ENCODE peak calls at places on chromosomes 12 and 14, in nine cellular contexts. W is GM23338, E is stomach, O is K562, V is Panc1, B is sigmoid colon, C is HL-60, H is transverse colon, I is HepG2. G is an unnamed sample.

GRCh38 chr12:54033106-54033979 is 493 bp downstream of the HOXC5 start:
- DNase-seq in O (no peak), B (no peak), W (peak), I (peak), V (no peak), E (peak), H (no peak), C (no peak), G (peak)

GRCh38 chr12:116502989-116503496 is 56.1 kb upstream of the MAP1LC3B2 start:
- DNase-seq in V (no peak), O (no peak), H (no peak), C (no peak), W (no peak), I (peak), B (no peak), E (peak), G (peak)

GRCh38 chr14:32932302-32932920 is 6.3 kb upstream of the NPAS3 start:
- DNase-seq in E (no peak), V (no peak), B (no peak), C (no peak), O (no peak), I (no peak), H (no peak), W (peak), G (peak)

GRCh38 chr12:19030603-19031002 is 98.9 kb upstream of the PLEKHA5 start:
- DNase-seq in O (no peak), I (no peak), W (no peak), B (no peak), H (no peak), E (no peak), C (no peak), V (no peak), G (no peak)

GRCh38 chr12:123167329-123167728 is 16.4 kb upstream of the PITPNM2 start:
- DNase-seq in H (no peak), O (no peak), E (no peak), B (no peak), V (no peak), W (no peak), I (peak), C (no peak), G (no peak)

GRCh38 chr12:72876092-72876491 is 603.9 kb downstream of the TRHDE start:
- DNase-seq in O (no peak), V (no peak), H (no peak), B (no peak), C (no peak), E (no peak), I (no peak), W (no peak), G (no peak)

GRCh38 chr12:5524769-5525436 is 93.0 kb downstream of the NTF3 start:
- DNase-seq in W (no peak), I (no peak), O (no peak), V (no peak), B (no peak), E (no peak), H (no peak), C (no peak), G (no peak)

GRCh38 chr12:110028323-110028722 is 20.0 kb downstream of the C12orf76 start:
- DNase-seq in W (peak), B (no peak), E (no peak), H (no peak), O (no peak), V (no peak), I (no peak), C (no peak), G (no peak)

GRCh38 chr14:33862261-33862802 is 88.5 kb downstream of the EGLN3 start:
- DNase-seq in O (peak), B (no peak), C (no peak), I (no peak), W (no peak), E (no peak), H (no peak), V (no peak), G (no peak)

GRCh38 chr12:1927751-1928351 is 9.4 kb upstream of the CACNA2D4 start:
- DNase-seq in E (peak), V (no peak), O (no peak), B (peak), H (no peak), C (no peak), I (no peak), W (no peak), G (peak)

DNA sequence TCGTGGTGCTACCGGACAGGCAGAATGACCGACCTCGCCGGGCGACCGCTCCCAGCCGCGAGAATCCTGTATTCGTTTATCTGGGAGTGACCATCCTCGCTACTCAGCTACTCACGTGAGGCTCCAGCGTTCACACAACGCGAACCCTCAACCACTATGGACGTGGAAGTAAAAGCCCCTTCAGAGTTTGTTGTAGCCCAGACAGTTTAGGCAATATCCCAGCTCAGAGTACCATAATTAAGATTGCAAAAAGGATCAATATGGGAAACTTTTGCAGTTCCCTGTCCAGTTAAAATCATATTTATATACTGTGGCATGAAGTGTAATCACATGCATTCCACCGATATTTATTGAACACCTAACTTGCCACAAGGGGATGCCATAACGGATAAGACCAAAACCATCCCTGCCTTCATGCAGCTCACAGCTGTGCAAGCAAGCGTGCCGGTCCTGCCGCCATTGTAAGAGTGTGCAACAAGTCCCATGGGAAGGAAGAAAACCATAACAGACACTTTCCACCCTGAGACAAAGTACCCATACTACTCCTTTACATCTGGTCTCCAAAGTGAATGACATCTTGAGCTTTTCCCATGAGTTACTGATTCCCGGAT is 938 bp upstream of the MAX start:
- DNase-seq in O (no peak), V (no peak), I (peak), W (peak), H (no peak), E (no peak), C (peak), B (no peak), G (no peak)
- TF ChIP-seq CTCF in O (no peak), V (peak), I (peak), W (peak), H (no peak), E (no peak), C (no peak), B (no peak), G (no peak)

DNA sequence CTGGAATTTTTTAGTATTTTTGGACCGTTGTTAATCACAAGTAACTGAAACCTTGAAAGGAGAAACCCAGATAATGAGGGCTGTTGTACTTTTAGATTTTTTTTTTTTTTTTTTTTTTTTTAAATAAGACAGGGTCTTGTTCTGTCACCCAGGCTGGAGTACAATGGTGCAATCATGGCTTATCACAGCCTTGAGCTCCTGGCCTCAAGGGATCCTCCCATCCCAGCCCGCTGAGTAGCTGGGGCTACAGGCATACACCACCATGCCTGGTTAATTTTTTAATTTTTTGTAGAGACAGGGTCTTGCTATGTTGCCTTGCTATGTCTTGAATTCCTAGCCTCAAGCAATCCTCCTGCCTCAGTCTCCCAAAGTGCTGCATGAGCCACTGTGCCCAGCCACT is 211.6 kb downstream of the SYNE2 start:
- DNase-seq in B (no peak), I (peak), H (no peak), E (no peak), V (no peak), O (no peak), C (no peak), W (no peak), G (no peak)
- TF ChIP-seq POLR2AphosphoS5 in B (no peak), I (no peak), H (no peak), E (no peak), V (no peak), O (no peak), C (no peak), W (no peak), G (no peak)

GRCh38 chr14:21525571-21525970 is 575 bp downstream of the SALL2 start:
- DNase-seq in W (peak), B (no peak), I (no peak), V (no peak), E (no peak), C (no peak), O (peak), H (no peak), G (no peak)
- H3K27ac ChIP-seq in W (peak), B (peak), I (peak), V (no peak), E (peak), C (no peak), O (peak), H (peak), G (peak)

GRCh38 chr14:95110178-95110577 is 47.2 kb downstream of the DICER1 start:
- DNase-seq in V (no peak), H (no peak), C (no peak), B (no peak), W (no peak), O (no peak), I (no peak), E (no peak), G (no peak)

GRCh38 chr14:95107711-95108110 is 49.6 kb downstream of the DICER1 start:
- DNase-seq in V (no peak), E (no peak), B (no peak), C (no peak), W (no peak), H (no peak), I (no peak), O (no peak), G (no peak)

GRCh38 chr14:95104911-95105310 is 52.4 kb downstream of the DICER1 start:
- DNase-seq in C (no peak), O (no peak), W (no peak), H (no peak), V (no peak), E (no peak), I (no peak), B (no peak), G (no peak)

GRCh38 chr14:95102678-95103039 is 54.7 kb downstream of the DICER1 start:
- DNase-seq in I (no peak), E (no peak), C (no peak), V (no peak), W (no peak), H (no peak), B (no peak), O (no peak), G (no peak)

GRCh38 chr14:95106966-95107365 is 50.4 kb downstream of the DICER1 start:
- DNase-seq in E (no peak), O (no peak), C (no peak), V (no peak), I (no peak), H (no peak), W (no peak), B (no peak), G (no peak)
- TF ChIP-seq CTCF in E (no peak), O (no peak), C (no peak), V (no peak), I (no peak), H (no peak), W (no peak), B (no peak), G (no peak)

GRCh38 chr14:49991491-49991890 is 98.6 kb downstream of the ARF6 start:
- DNase-seq in W (no peak), I (no peak), B (no peak), C (no peak), E (no peak), O (no peak), V (no peak), H (no peak), G (no peak)

GRCh38 chr14:49992448-49992847 is 99.6 kb downstream of the ARF6 start:
- DNase-seq in E (no peak), I (no peak), O (no peak), C (no peak), W (no peak), B (no peak), V (no peak), H (no peak), G (no peak)

GRCh38 chr14:49992036-49992435 is 99.2 kb downstream of the ARF6 start:
- DNase-seq in V (no peak), C (no peak), W (no peak), H (no peak), O (no peak), B (no peak), E (no peak), I (no peak), G (no peak)

GRCh38 chr14:49993565-49993964 is 100.7 kb downstream of the ARF6 start:
- DNase-seq in B (no peak), H (no peak), O (no peak), I (no peak), W (no peak), C (no peak), V (no peak), E (no peak), G (no peak)

DNA sequence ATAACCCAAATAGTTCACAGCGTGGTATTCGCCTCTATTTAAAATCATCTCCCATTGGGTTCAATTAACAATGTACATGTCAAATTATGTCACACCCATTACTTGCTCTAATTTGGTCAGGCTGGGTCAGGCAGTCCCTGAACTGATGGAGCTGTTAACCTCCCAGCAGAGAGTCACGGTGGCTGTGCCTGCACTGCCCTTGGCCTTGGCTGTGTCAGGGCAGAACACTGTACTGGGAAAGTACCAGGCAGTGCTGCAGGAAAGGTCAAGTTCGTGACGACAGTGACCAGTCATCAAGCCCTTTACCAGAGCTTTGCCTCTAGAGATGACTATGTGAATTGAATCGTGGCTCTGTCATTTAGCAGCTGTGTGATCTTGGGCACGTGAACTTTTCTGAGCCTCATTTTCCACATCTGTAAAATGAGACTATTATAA is 100.0 kb downstream of the ARF6 start:
- DNase-seq in W (no peak), V (no peak), O (no peak), I (peak), H (no peak), B (no peak), C (no peak), E (no peak), G (no peak)
- TF ChIP-seq POLR2AphosphoS5 in W (no peak), V (no peak), O (no peak), I (no peak), H (no peak), B (no peak), C (no peak), E (no peak), G (no peak)

DNA sequence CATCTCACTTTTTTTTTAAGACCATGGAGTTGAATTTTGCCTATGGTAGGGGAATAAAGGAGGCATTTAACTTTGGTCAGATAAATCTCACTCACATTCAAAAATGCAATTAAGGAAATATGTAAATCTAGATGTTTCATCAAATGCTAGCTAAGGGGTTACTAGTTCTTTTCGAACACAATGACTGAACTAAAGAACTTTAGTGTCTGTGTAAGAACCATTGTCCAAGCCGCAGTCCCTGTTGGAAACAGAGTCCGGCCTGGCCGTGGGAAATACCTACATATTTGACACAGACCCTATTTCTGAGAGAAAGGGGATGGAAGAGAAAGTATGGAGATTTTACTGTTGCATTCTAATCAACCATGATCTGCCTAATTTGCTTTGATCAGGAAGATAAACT is 17.4 kb downstream of the LGR5 start:
- DNase-seq in I (no peak), O (no peak), W (no peak), H (no peak), C (no peak), V (no peak), B (no peak), E (no peak), G (no peak)
- H3K27ac ChIP-seq in I (no peak), O (no peak), W (no peak), H (no peak), C (no peak), V (no peak), B (no peak), E (no peak), G (no peak)

GRCh38 chr14:62436256-62436655 is 609.0 kb downstream of the KCNH5 start:
- DNase-seq in W (no peak), I (no peak), V (no peak), O (no peak), H (no peak), B (no peak), C (no peak), E (no peak), G (no peak)

GRCh38 chr14:62443796-62444195 is 601.5 kb downstream of the KCNH5 start:
- DNase-seq in C (no peak), V (no peak), O (no peak), B (no peak), I (no peak), E (no peak), W (no peak), H (no peak), G (no peak)

GRCh38 chr14:62439210-62439609 is 606.0 kb downstream of the KCNH5 start:
- DNase-seq in O (no peak), E (no peak), H (no peak), B (no peak), I (no peak), W (no peak), V (no peak), C (no peak), G (no peak)
- TF ChIP-seq CTCF in O (no peak), E (no peak), H (no peak), B (no peak), I (no peak), W (no peak), V (no peak), C (no peak), G (no peak)

DNA sequence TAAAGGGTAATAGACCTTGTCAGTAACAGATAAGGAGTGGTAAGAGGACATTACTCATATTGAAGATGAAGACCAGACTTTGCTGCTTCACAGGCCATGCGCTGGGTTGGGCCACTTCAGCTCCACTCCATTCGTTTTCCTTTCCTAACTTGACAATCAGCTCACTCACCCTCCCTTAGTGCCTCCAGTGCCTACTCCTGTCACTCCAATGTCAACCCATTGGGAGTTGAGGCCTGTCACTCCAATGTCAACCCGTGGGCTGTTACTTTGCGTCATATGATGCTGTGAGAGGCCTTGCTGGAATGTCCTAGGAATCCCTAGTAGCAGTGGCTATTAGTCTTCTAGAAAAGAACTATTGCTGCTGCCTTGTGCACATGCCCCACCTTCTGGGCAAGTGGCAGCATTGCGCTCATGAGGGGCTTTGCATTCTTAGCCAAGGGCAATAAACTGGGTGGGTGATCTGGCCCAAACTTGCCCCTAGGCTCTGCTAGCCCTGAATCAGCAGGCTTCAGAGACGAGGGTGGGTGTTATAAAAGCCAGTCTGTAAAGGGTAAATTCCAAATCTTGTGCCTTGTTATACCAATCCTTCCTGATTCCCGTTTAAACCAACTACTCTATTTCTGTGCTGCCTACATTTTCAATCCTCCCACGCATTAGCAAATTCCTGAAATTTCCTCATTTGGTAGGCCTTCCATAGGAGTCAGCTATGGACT is 36.1 kb downstream of the BAZ2A start:
- DNase-seq in I (peak), B (peak), E (peak), H (peak), C (no peak), O (peak), W (peak), V (peak), G (no peak)
- TF ChIP-seq POLR2AphosphoS5 in I (no peak), B (no peak), E (no peak), H (no peak), C (no peak), O (no peak), W (no peak), V (no peak), G (peak)

GRCh38 chr12:48690990-48691389 is 9.0 kb upstream of the KANSL2 start:
- DNase-seq in E (no peak), C (no peak), B (no peak), O (no peak), W (no peak), H (no peak), V (no peak), I (no peak), G (no peak)
- H3K27ac ChIP-seq in E (no peak), C (no peak), B (no peak), O (no peak), W (no peak), H (no peak), V (no peak), I (no peak), G (no peak)

GRCh38 chr14:43789458-43789857 is 717.6 kb downstream of the FSCB start:
- DNase-seq in V (no peak), W (no peak), E (no peak), C (no peak), O (no peak), I (no peak), B (no peak), H (no peak), G (no peak)
- TF ChIP-seq CTCF in V (no peak), W (no peak), E (no peak), C (no peak), O (no peak), I (no peak), B (no peak), H (no peak), G (no peak)